ENCODE peak calls at places on chromosome 20, in four cellular contexts. C, J, G and E are unnamed samples. For H3K36me3, the result is how much of the 10 kb centered on the place peaks cover.

GRCh38 chr20:46213946-46214830 is 94.1 kb downstream of the CDH22 start:
- DNase-seq in C (no peak), J (no peak), G (no peak), E (no peak)

GRCh38 chr20:22339091-22339881 is 245.1 kb downstream of the FOXA2 start:
- DNase-seq in C (peak), J (peak), G (peak), E (peak)

GRCh38 chr20:7497985-7498384 is 442.3 kb downstream of the HAO1 start:
- DNase-seq in C (no peak), J (peak), G (peak), E (no peak)

GRCh38 chr20:50284811-50285375 is 94.3 kb downstream of the CEBPB start:
- DNase-seq in C (no peak), J (no peak), G (no peak), E (no peak)

GRCh38 chr20:11229772-11230171 is 556.0 kb upstream of the JAG1 start:
- DNase-seq in C (no peak), J (peak), G (peak), E (peak)

GRCh38 chr20:62317167-62317655 is 14.4 kb downstream of the ADRM1 start:
- DNase-seq in C (no peak), J (no peak), G (no peak), E (no peak)

GRCh38 chr20:59864726-59865125 is 68.7 kb downstream of the SYCP2 start:
- DNase-seq in C (no peak), J (no peak), G (no peak), E (no peak)

GRCh38 chr20:23361651-23362391 is at the start of gene GZF1:
- DNase-seq in C (peak), J (peak), G (peak), E (peak)

GRCh38 chr20:9185511-9185910 is 116.6 kb downstream of the PLCB4 start:
- DNase-seq in C (no peak), J (peak), G (no peak), E (no peak)

GRCh38 chr20:51562334-51563140 is 20.0 kb upstream of the NFATC2 start:
- DNase-seq in C (no peak), J (peak), G (peak), E (peak)

GRCh38 chr20:9117548-9117947 is 48.7 kb downstream of the PLCB4 start:
- DNase-seq in C (no peak), J (no peak), G (no peak), E (no peak)

GRCh38 chr20:16191496-16191895 is 381.8 kb downstream of the KIF16B start:
- DNase-seq in C (no peak), J (no peak), G (no peak), E (no peak)

GRCh38 chr20:57004416-57004815 is 262.0 kb downstream of the BMP7 start:
- DNase-seq in C (no peak), J (no peak), G (no peak), E (no peak)

GRCh38 chr20:31837896-31838397 is 7.5 kb downstream of the FOXS1 start:
- DNase-seq in C (no peak), J (peak), G (peak), E (no peak)

GRCh38 chr20:22575737-22576136 is 8.6 kb downstream of the FOXA2 start:
- DNase-seq in C (no peak), J (no peak), G (no peak), E (no peak)

GRCh38 chr20:49699200-49699992 is 14.3 kb downstream of the B4GALT5 start:
- DNase-seq in C (no peak), J (peak), G (peak), E (no peak)

GRCh38 chr20:56158489-56158888 is 90.0 kb upstream of the MC3R start:
- DNase-seq in C (no peak), J (no peak), G (no peak), E (no peak)

GRCh38 chr20:57291003-57291402 is 24.6 kb upstream of the BMP7 start:
- DNase-seq in C (no peak), J (no peak), G (no peak), E (no peak)

GRCh38 chr20:63531686-63532448 is 5.3 kb downstream of the PTK6 start:
- DNase-seq in C (no peak), J (no peak), G (no peak), E (no peak)

GRCh38 chr20:57665589-57665971 is 44.2 kb downstream of the PMEPA1 start:
- DNase-seq in C (no peak), J (no peak), G (no peak), E (no peak)

GRCh38 chr20:10673176-10673830 is 496 bp downstream of the JAG1 start:
- DNase-seq in C (peak), J (peak), G (no peak), E (no peak)

GRCh38 chr20:63885264-63886053 is 9.5 kb upstream of the DNAJC5 start:
- DNase-seq in C (no peak), J (no peak), G (peak), E (no peak)

GRCh38 chr20:23928788-23929187 is 49.2 kb upstream of the CST5 start:
- DNase-seq in C (peak), J (no peak), G (no peak), E (no peak)

GRCh38 chr20:62215991-62216635 is 4.0 kb downstream of the HRH3 start:
- DNase-seq in C (no peak), J (no peak), G (no peak), E (no peak)

GRCh38 chr20:62838511-62838910 is 21.7 kb downstream of the COL9A3 start:
- DNase-seq in C (no peak), J (no peak), G (no peak), E (no peak)

GRCh38 chr20:3686867-3687321 is 5.1 kb upstream of the ADAM33 start:
- DNase-seq in C (no peak), J (peak), G (peak), E (no peak)

GRCh38 chr20:59861389-59861788 is 72.0 kb downstream of the SYCP2 start:
- DNase-seq in C (no peak), J (no peak), G (no peak), E (no peak)

GRCh38 chr20:22511943-22512910 is 72.1 kb downstream of the FOXA2 start:
- DNase-seq in C (no peak), J (no peak), G (no peak), E (no peak)

GRCh38 chr20:51862796-51863195 is 60.5 kb upstream of the SALL4 start:
- DNase-seq in C (no peak), J (peak), G (no peak), E (no peak)

GRCh38 chr20:50077818-50078601 is 34.9 kb downstream of the UBE2V1 start:
- DNase-seq in C (no peak), J (no peak), G (no peak), E (no peak)

GRCh38 chr20:22371843-22372242 is 212.5 kb downstream of the FOXA2 start:
- DNase-seq in C (peak), J (no peak), G (no peak), E (no peak)

GRCh38 chr20:51739722-51740249 is 28.4 kb downstream of the ATP9A start:
- DNase-seq in C (no peak), J (no peak), G (no peak), E (no peak)

GRCh38 chr20:2462484-2462883 is 8.1 kb downstream of the SNRPB start:
- DNase-seq in C (no peak), J (no peak), G (no peak), E (no peak)

GRCh38 chr20:2467412-2467811 is 3.2 kb downstream of the SNRPB start:
- DNase-seq in C (no peak), J (no peak), G (no peak), E (no peak)

GRCh38 chr20:2468581-2469407 is 1.8 kb downstream of the SNRPB start:
- DNase-seq in C (peak), J (peak), G (peak), E (no peak)

GRCh38 chr20:2463616-2464365 is 6.8 kb downstream of the SNRPB start:
- DNase-seq in C (no peak), J (no peak), G (no peak), E (no peak)

GRCh38 chr20:2465100-2465499 is 5.5 kb downstream of the SNRPB start:
- DNase-seq in C (no peak), J (no peak), G (no peak), E (no peak)
- H3K36me3 ChIP-seq in C (half or more), J (under half), G (half or more), E (half or more)

GRCh38 chr20:53387983-53388675 is 205.5 kb downstream of the ZNF217 start:
- DNase-seq in C (no peak), J (no peak), G (no peak), E (no peak)
- TF ChIP-seq EZH2 in C (no peak), J (no peak), G (no peak), E (no peak)

GRCh38 chr20:34367155-34367554 is 4.1 kb downstream of the ITCH start:
- DNase-seq in C (no peak), J (no peak), G (no peak), E (no peak)

GRCh38 chr20:34369265-34369664 is 6.2 kb downstream of the ITCH start:
- DNase-seq in C (no peak), J (no peak), G (peak), E (no peak)

GRCh38 chr20:34374209-34374749 is 11.2 kb downstream of the ITCH start:
- DNase-seq in C (no peak), J (no peak), G (no peak), E (no peak)

GRCh38 chr20:34368547-34368946 is 5.5 kb downstream of the ITCH start:
- DNase-seq in C (no peak), J (no peak), G (no peak), E (no peak)

GRCh38 chr20:34370062-34370461 is 7.0 kb downstream of the ITCH start:
- DNase-seq in C (no peak), J (no peak), G (no peak), E (no peak)
- H3K36me3 ChIP-seq in C (under half), J (under half), G (under half), E (under half)

DNA sequence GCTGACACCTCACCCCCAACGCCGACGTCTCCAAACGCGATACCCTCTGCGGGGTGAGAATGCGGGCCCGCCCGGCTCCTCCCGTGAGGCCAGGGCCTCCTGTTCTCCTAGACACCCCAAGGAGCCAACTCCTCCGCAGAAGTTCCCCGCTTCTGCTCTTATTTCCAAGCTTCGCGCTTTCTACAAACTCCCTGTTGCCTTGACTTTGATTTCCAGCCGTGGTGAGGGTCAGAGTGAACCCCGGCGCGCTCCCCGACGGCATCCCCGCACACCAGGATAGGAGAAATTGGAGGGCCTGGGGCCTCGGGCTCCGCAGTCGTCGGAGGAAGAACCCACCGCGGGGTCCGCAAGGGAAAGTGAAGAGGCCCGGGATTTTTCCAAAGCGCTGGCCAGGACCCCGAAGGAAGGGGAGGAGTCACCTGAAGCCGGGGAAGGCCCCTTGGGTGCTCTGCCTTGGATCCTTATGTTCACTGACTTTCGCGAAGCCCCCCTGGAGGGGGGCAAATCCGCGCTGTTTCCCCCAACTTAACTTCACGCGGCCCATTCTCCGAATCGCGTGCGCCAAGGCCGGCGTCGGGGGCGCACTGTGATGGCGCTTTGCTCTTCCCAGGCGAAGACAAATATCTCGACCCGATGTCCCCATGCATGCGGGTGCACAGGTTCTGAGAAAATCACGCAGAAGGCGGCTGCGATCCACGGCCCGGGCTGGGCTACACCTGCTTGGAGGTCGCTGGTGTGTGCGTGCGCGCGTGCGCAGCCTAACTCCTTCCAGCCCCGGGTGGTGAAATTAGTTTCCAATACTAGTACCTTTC is 3.0 kb upstream of the INSM1 start:
- DNase-seq in C (no peak), J (no peak), G (no peak), E (no peak)
- TF ChIP-seq EZH2 in C (no peak), J (peak), G (no peak), E (no peak)

GRCh38 chr20:35704514-35705261 is 5.5 kb downstream of the ROMO1 start:
- DNase-seq in C (no peak), J (no peak), G (no peak), E (no peak)

GRCh38 chr20:35700625-35701148 is 1.5 kb downstream of the ROMO1 start:
- DNase-seq in C (no peak), J (no peak), G (peak), E (no peak)

GRCh38 chr20:35699914-35700624 is 864 bp downstream of the ROMO1 start:
- DNase-seq in C (peak), J (no peak), G (no peak), E (no peak)

GRCh38 chr20:35702051-35702823 is 3.0 kb downstream of the ROMO1 start:
- DNase-seq in C (no peak), J (peak), G (peak), E (no peak)

GRCh38 chr20:35702824-35703695 is 3.9 kb downstream of the ROMO1 start:
- DNase-seq in C (no peak), J (no peak), G (no peak), E (no peak)
- H3K36me3 ChIP-seq in C (under half), J (under half), G (under half), E (half or more)

GRCh38 chr20:43915209-43916072 is 789 bp downstream of the TOX2 start:
- DNase-seq in C (no peak), J (peak), G (no peak), E (no peak)
- TF ChIP-seq EZH2 in C (no peak), J (no peak), G (peak), E (no peak)

DNA sequence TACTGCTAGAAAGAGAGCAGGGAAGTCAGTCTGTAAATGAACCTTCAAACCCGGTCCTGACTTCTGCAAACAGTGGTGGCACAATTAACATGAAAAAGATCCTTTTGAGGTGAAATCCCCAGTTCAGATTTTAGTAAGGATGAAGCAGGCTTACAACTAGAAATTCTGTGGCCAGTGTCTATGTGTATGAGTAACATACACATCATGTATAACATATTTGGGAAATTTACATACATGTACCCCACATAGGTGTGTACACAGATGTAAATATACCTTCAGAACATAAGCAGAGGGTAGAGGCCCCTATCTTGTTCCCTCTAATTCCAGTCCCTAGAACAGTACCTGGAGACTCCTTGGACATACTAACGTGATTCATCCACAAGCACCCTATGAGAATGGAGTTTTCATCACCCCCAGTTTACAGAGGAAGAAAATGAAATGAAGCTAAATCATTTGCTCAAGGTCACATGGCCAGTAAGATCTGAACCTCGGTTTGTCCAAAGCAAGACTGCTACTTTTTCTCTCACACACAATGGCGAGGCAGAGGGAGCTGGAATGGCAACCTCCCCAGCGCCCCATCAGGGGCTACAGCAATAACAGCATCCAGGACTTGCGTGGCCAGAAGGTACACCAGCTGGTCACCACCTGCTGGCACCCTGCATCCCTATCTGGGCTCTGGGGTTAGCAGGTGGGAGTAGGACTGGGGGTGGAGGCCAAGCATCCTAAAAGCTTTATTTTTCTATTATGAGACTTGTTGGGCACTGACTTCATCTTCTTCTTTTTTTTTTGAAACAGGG is 41.6 kb downstream of the TTI1 start:
- DNase-seq in C (no peak), J (no peak), G (no peak), E (no peak)
- H3K36me3 ChIP-seq in C (under half), J (under half), G (under half), E (under half)

GRCh38 chr20:44811150-44811685 is 872 bp upstream of the RIMS4 start:
- DNase-seq in C (no peak), J (no peak), G (no peak), E (no peak)

GRCh38 chr20:44810061-44810390 is 320 bp downstream of the RIMS4 start:
- DNase-seq in C (no peak), J (no peak), G (no peak), E (no peak)

GRCh38 chr20:44807684-44808056 is 2.7 kb downstream of the RIMS4 start:
- DNase-seq in C (no peak), J (no peak), G (no peak), E (no peak)

GRCh38 chr20:44809380-44810060 is 826 bp downstream of the RIMS4 start:
- DNase-seq in C (no peak), J (no peak), G (no peak), E (no peak)

GRCh38 chr20:44810391-44811149 is at the start of gene RIMS4:
- DNase-seq in C (no peak), J (no peak), G (no peak), E (no peak)
- TF ChIP-seq EZH2 in C (no peak), J (peak), G (no peak), E (no peak)

GRCh38 chr20:48637461-48637860 is 190.3 kb downstream of the PREX1 start:
- DNase-seq in C (no peak), J (no peak), G (no peak), E (no peak)

GRCh38 chr20:48642105-48642880 is 185.5 kb downstream of the PREX1 start:
- DNase-seq in C (no peak), J (no peak), G (no peak), E (no peak)

GRCh38 chr20:48639899-48640298 is 187.9 kb downstream of the PREX1 start:
- DNase-seq in C (no peak), J (no peak), G (no peak), E (no peak)

GRCh38 chr20:48638546-48638945 is 189.3 kb downstream of the PREX1 start:
- DNase-seq in C (no peak), J (peak), G (peak), E (peak)

DNA sequence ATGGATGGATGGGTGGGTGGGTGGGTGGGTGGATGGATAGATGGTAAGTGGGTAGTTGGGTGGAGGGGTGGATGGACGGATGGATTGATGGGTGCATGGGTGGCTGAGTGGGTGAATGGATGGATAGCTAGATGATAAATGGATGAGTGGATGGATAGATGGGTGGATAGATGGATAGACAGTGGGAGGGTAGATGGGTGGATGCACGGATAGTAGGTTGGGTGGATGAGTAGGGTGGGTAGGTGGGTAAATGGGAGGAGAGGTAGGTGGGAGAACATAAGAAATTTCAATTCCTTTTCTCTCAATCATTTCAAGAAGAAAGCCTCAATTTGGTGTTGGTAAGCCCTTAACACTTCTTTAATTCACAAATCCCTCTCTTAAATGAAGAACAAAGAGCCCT is 186.9 kb downstream of the PREX1 start:
- DNase-seq in C (no peak), J (no peak), G (no peak), E (no peak)
- H3K36me3 ChIP-seq in C (under half), J (under half), G (under half), E (under half)